ENCODE peak calls at places on chromosome 16, in five cellular contexts. S is uterus; E is right lobe of liver; B is CD8-positive, alpha-beta T cell; F is effector memory CD4-positive, alpha-beta T cell. N is an unnamed sample.

GRCh38 chr16:57769541-57770145 is 32.6 kb downstream of the KIFC3 start:
- DNase-seq in S (no peak), E (no peak), B (no peak), F (no peak), N (no peak)

GRCh38 chr16:14242769-14243168 is 171.7 kb downstream of the MRTFB start:
- DNase-seq in S (no peak), E (no peak), B (no peak), F (no peak), N (no peak)

GRCh38 chr16:56675685-56676210 is 6.1 kb downstream of the MT1H start:
- DNase-seq in S (no peak), E (no peak), B (no peak), F (no peak), N (no peak)

GRCh38 chr16:29231231-29231630 is 175.3 kb downstream of the NPIPB11 start:
- DNase-seq in S (no peak), E (no peak), B (no peak), F (no peak), N (no peak)

GRCh38 chr16:1778200-1779179 is 3.9 kb downstream of the SPSB3 start:
- DNase-seq in S (no peak), E (peak; percentile 54), B (no peak), F (no peak), N (no peak)

GRCh38 chr16:31535737-31536136 is 8.0 kb downstream of the AHSP start:
- DNase-seq in S (no peak), E (no peak), B (no peak), F (no peak), N (no peak)

GRCh38 chr16:3879887-3880564 is 487 bp downstream of the CREBBP start:
- DNase-seq in S (peak; percentile 71), E (peak; percentile 85), B (peak; percentile 51), F (peak; percentile 53), N (no peak)

GRCh38 chr16:3640632-3641501 is 13.6 kb upstream of the DNASE1 start:
- DNase-seq in S (no peak), E (no peak), B (no peak), F (no peak), N (no peak)

GRCh38 chr16:50166511-50167500 is 13.7 kb downstream of the TENT4B start:
- DNase-seq in S (no peak), E (no peak), B (no peak), F (no peak), N (no peak)

GRCh38 chr16:75624921-75625334 is 1.8 kb upstream of the ADAT1 start:
- DNase-seq in S (no peak), E (no peak), B (no peak), F (no peak), N (no peak)

GRCh38 chr16:2776500-2777139 is 460 bp downstream of the ELOB start:
- DNase-seq in S (no peak), E (no peak), B (no peak), F (no peak), N (no peak)

GRCh38 chr16:66923866-66924265 is 1.5 kb downstream of the RRAD start:
- DNase-seq in S (no peak), E (no peak), B (no peak), F (no peak), N (no peak)

GRCh38 chr16:82882249-82882648 is 255.5 kb downstream of the CDH13 start:
- DNase-seq in S (no peak), E (no peak), B (no peak), F (no peak), N (no peak)

GRCh38 chr16:31427441-31428276 is 501 bp downstream of the COX6A2 start:
- DNase-seq in S (peak; percentile 56), E (peak; percentile 75), B (peak; percentile 23), F (peak; percentile 53), N (no peak)

GRCh38 chr16:80968386-80969113 is 38.1 kb downstream of the CMC2 start:
- DNase-seq in S (no peak), E (no peak), B (no peak), F (no peak), N (no peak)

GRCh38 chr16:13909872-13910303 is 10.1 kb upstream of the ERCC4 start:
- DNase-seq in S (no peak), E (peak; percentile 80), B (no peak), F (no peak), N (no peak)

GRCh38 chr16:75644240-75645012 is 3.0 kb downstream of the KARS1 start:
- DNase-seq in S (no peak), E (no peak), B (no peak), F (no peak), N (no peak)

GRCh38 chr16:2971985-2972784 is 3.0 kb downstream of the PAQR4 start:
- DNase-seq in S (no peak), E (no peak), B (no peak), F (no peak), N (no peak)

GRCh38 chr16:8901318-8901861 is 19.2 kb downstream of the LITAFD start:
- DNase-seq in S (no peak), E (no peak), B (no peak), F (no peak), N (no peak)

GRCh38 chr16:55563797-55564196 is 2.7 kb upstream of the CAPNS2 start:
- DNase-seq in S (no peak), E (no peak), B (no peak), F (no peak), N (no peak)

GRCh38 chr16:5851583-5851982 is 754.0 kb upstream of the EEF2KMT start:
- DNase-seq in S (no peak), E (no peak), B (no peak), F (no peak), N (no peak)

GRCh38 chr16:84495506-84495905 is 9.0 kb downstream of the MEAK7 start:
- DNase-seq in S (no peak), E (no peak), B (no peak), F (no peak), N (no peak)

GRCh38 chr16:58243528-58244004 is 45.7 kb upstream of the CSNK2A2 start:
- DNase-seq in S (no peak), E (no peak), B (no peak), F (no peak), N (no peak)

GRCh38 chr16:56279132-56279531 is 87.8 kb downstream of the GNAO1 start:
- DNase-seq in S (no peak), E (no peak), B (peak; percentile 10), F (peak; percentile 33), N (no peak)

GRCh38 chr16:79893445-79893844 is 292.9 kb upstream of the MAF start:
- DNase-seq in S (no peak), E (no peak), B (no peak), F (no peak), N (no peak)

GRCh38 chr16:71542377-71542776 is 16.2 kb downstream of the CHST4 start:
- DNase-seq in S (no peak), E (peak; percentile 69), B (peak; percentile 19), F (no peak), N (no peak)

GRCh38 chr16:89410794-89411309 is 79.5 kb downstream of the ANKRD11 start:
- DNase-seq in S (no peak), E (peak; percentile 94), B (no peak), F (no peak), N (no peak)

GRCh38 chr16:80958284-80958683 is 48.4 kb downstream of the CMC2 start:
- DNase-seq in S (no peak), E (no peak), B (no peak), F (no peak), N (no peak)

GRCh38 chr16:88017551-88018101 is 66.4 kb downstream of the BANP start:
- DNase-seq in S (no peak), E (no peak), B (no peak), F (no peak), N (no peak)

GRCh38 chr16:75096730-75097129 is 19.9 kb downstream of the LDHD start:
- DNase-seq in S (peak; percentile 43), E (no peak), B (no peak), F (no peak), N (no peak)

DNA sequence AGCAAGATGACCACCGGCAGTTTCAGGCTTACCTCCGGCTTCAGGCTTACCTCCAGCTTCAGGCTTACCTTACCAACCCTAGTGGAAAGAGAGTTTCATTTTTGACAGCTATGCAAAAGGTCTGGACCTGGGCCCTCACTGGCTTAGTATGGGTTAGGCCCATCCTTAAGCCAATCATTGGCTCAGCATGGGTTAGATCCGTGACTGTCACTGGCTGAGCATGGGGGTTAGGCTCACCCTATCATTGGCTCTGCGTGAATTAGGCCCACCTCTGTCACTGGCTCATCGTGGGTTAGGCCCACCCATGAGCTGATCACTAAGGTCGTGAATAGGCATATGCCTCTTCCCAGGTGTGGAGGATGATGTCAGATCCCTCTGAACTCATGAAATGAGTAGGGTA is 8.1 kb downstream of the NDE1 start:
- DNase-seq in S (no peak), E (no peak), B (no peak), F (no peak), N (no peak)
- H3K4me1 ChIP-seq in S (peaks cover 3% of the 10 kb centered on the region), E (no peaks in the 10 kb centered on the region), B (peaks cover 35% of the 10 kb centered on the region), F (peaks cover 8% of the 10 kb centered on the region), N (peaks cover 3% of the 10 kb centered on the region)

GRCh38 chr16:73051903-73052302 is 4.0 kb upstream of the ZFHX3 start:
- DNase-seq in S (no peak), E (no peak), B (no peak), F (no peak), N (no peak)

GRCh38 chr16:73051216-73051615 is 3.3 kb upstream of the ZFHX3 start:
- DNase-seq in S (no peak), E (no peak), B (no peak), F (no peak), N (no peak)

GRCh38 chr16:73053379-73054130 is 5.6 kb upstream of the ZFHX3 start:
- DNase-seq in S (no peak), E (no peak), B (no peak), F (no peak), N (no peak)

GRCh38 chr16:73053038-73053378 is 5.1 kb upstream of the ZFHX3 start:
- DNase-seq in S (no peak), E (no peak), B (no peak), F (no peak), N (no peak)

GRCh38 chr16:73052441-73053030 is 4.6 kb upstream of the ZFHX3 start:
- DNase-seq in S (no peak), E (no peak), B (no peak), F (no peak), N (no peak)
- H3K4me1 ChIP-seq in S (peaks cover 17% of the 10 kb centered on the region), E (peaks cover 33% of the 10 kb centered on the region), B (no peaks in the 10 kb centered on the region), F (no peaks in the 10 kb centered on the region), N (peaks cover 86% of the 10 kb centered on the region)

DNA sequence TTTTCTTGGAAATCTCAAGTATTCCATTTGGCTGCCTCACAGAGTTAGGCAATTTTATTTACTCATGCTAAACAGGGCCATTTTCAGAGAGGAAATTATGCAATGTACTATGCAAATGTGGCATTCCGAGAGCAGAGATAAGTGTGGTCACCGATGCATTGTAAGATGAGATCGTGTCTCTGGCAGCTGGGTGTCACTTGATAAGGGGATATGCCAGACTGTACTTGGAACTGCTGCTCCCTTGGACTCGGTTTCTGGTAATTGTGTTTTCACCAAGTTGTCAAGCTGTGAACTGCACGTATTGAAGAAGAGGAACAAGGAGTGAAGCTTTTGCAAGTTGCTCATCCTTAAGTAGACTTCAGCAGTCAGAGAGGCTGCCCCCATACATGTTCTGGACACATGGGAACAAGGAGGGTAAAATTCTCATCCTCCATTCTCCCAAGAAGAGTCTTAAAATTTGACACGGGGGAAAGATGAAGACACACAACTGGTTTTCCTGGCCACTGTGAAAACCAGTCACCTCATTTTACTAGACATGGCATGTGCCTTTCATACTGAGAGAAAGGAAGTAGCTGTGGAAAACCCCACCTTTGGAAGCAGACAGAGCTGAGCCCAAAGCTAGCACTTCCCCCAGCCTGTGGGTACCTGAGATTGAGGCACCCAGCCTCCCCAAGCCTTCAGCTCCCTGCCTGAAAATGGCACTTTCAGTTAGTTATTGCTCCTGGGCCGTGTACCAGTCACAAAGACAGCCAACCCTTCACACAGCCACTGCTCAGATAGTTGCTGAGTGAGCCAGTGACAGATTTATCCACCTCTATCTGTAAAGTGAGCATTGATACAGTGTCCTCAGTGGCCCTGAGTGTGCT is 150.7 kb downstream of the SOCS1 start:
- DNase-seq in S (peak; percentile 61), E (no peak), B (no peak), F (no peak), N (no peak)
- H3K4me1 ChIP-seq in S (peaks cover 4% of the 10 kb centered on the region), E (peaks cover 35% of the 10 kb centered on the region), B (peaks cover 12% of the 10 kb centered on the region), F (peaks cover 16% of the 10 kb centered on the region), N (peaks cover 58% of the 10 kb centered on the region)

GRCh38 chr16:23528635-23529016 is 18.3 kb upstream of the GGA2 start:
- DNase-seq in S (no peak), E (no peak), B (no peak), F (no peak), N (no peak)
- H3K4me1 ChIP-seq in S (no peaks in the 10 kb centered on the region), E (no peaks in the 10 kb centered on the region), B (no peaks in the 10 kb centered on the region), F (no peaks in the 10 kb centered on the region), N (no peaks in the 10 kb centered on the region)

N was measured in esophagus squamous epithelium.